ENCODE peak calls at places on chromosomes 2 and 18, in five cellular contexts. W, D, Z, R and K are unnamed samples.

GRCh38 chr2:8592736-8593135 is 89.1 kb upstream of the ID2 start:
- ATAC-seq in Z (no peak), D (no peak), W (no peak), R (no peak), K (no peak)

GRCh38 chr2:42232024-42232423 is 62.9 kb downstream of the EML4 start:
- ATAC-seq in W (no peak), R (no peak), Z (no peak), D (no peak), K (no peak)

GRCh38 chr18:51236225-51236624 is 38.7 kb upstream of the MEX3C start:
- ATAC-seq in R (peak; percentile 98), W (peak; percentile 73), Z (no peak), D (no peak), K (peak; percentile 82)

GRCh38 chr2:203822240-203822639 is 45.3 kb upstream of the CTLA4 start:
- ATAC-seq in W (no peak), D (no peak), R (no peak), Z (no peak), K (no peak)

GRCh38 chr2:231554748-231555545 is 24.7 kb upstream of the NMUR1 start:
- ATAC-seq in Z (no peak), D (peak; percentile 20), R (no peak), W (peak; percentile 39), K (peak; percentile 27)

GRCh38 chr2:229783108-229783721 is 68.9 kb upstream of the DNER start:
- ATAC-seq in D (no peak), R (no peak), Z (no peak), W (no peak), K (no peak)

GRCh38 chr2:163717993-163718680 is 17.7 kb downstream of the FIGN start:
- ATAC-seq in Z (no peak), W (peak; percentile 50), D (no peak), R (no peak), K (no peak)

GRCh38 chr2:27379840-27380625 is 501 bp downstream of the ZNF513 start:
- ATAC-seq in W (peak; percentile 26), R (no peak), D (peak; percentile 66), Z (peak; percentile 11), K (no peak)

GRCh38 chr18:58288922-58289797 is 245.1 kb downstream of the NEDD4L start:
- ATAC-seq in Z (no peak), R (peak; percentile 77), W (no peak), D (no peak), K (peak; percentile 49)

GRCh38 chr18:63511285-63511684 is 30.9 kb upstream of the SERPINB12 start:
- ATAC-seq in W (peak; percentile 63), R (peak; percentile 59), D (peak; percentile 30), Z (no peak), K (peak; percentile 68)

GRCh38 chr2:233346374-233346773 is 7.9 kb upstream of the DGKD start:
- ATAC-seq in R (no peak), W (no peak), Z (no peak), D (no peak), K (no peak)

GRCh38 chr2:181462032-181462431 is 4.8 kb downstream of the ITGA4 start:
- ATAC-seq in Z (no peak), W (no peak), R (no peak), D (no peak), K (no peak)

GRCh38 chr18:35410561-35410960 is 33.4 kb upstream of the ZNF396 start:
- ATAC-seq in D (no peak), Z (no peak), R (no peak), W (no peak), K (peak; percentile 63)

GRCh38 chr2:207416111-207416510 is 113.7 kb upstream of the CREB1 start:
- ATAC-seq in D (no peak), Z (no peak), R (no peak), W (peak; percentile 90), K (peak; percentile 23)

GRCh38 chr2:40716879-40717278 is 265.0 kb upstream of the SLC8A1 start:
- ATAC-seq in Z (no peak), R (peak; percentile 96), W (no peak), D (no peak), K (peak; percentile 94)

GRCh38 chr2:173997269-173997668 is 32.1 kb upstream of the SP3 start:
- ATAC-seq in Z (peak; percentile 29), W (peak; percentile 84), D (no peak), R (no peak), K (peak; percentile 74)

GRCh38 chr18:58037163-58037562 is 6.9 kb upstream of the NEDD4L start:
- ATAC-seq in W (no peak), R (no peak), Z (no peak), D (no peak), K (no peak)

GRCh38 chr2:208265371-208265806 is 666 bp upstream of the PIKFYVE start:
- ATAC-seq in W (peak; percentile 59), D (peak; percentile 59), Z (peak; percentile 71), R (peak; percentile 47), K (peak; percentile 68)

GRCh38 chr2:14551069-14551468 is 81.4 kb upstream of the LRATD1 start:
- ATAC-seq in Z (no peak), R (no peak), W (no peak), D (no peak), K (no peak)

GRCh38 chr2:232133078-232133477 is 171.6 kb downstream of the DIS3L2 start:
- ATAC-seq in R (peak; percentile 41), Z (no peak), D (no peak), W (no peak), K (no peak)

GRCh38 chr2:84613082-84613481 is 96.8 kb downstream of the DNAH6 start:
- ATAC-seq in Z (no peak), W (peak; percentile 71), D (no peak), R (no peak), K (no peak)

GRCh38 chr2:138930571-138930970 is 150.4 kb upstream of the NXPH2 start:
- ATAC-seq in D (no peak), W (no peak), Z (no peak), R (no peak), K (no peak)

GRCh38 chr2:53515435-53516332 is 251.9 kb upstream of the CHAC2 start:
- ATAC-seq in D (no peak), R (peak; percentile 52), Z (no peak), W (peak; percentile 71), K (no peak)

GRCh38 chr2:204261776-204262175 is 283.5 kb upstream of the PARD3B start:
- ATAC-seq in D (no peak), Z (no peak), R (no peak), W (no peak), K (no peak)